ENCODE peak calls at places on chromosome 3, in nine cellular contexts. M is effector memory CD4-positive, alpha-beta T cell; E is endothelial cell of umbilical vein; J is GM23248; O is activated naive CD4-positive, alpha-beta T cell; F is effector CD4-positive, alpha-beta T cell; P is activated CD8-positive, alpha-beta memory T cell treated with anti-CD3 and anti-CD28 coated beads for 1 hour; G is amygdala; A is NCI-H748 treated with DMSO at 0.1 percent for 48 hours. I is an unnamed sample.

GRCh38 chr3:116020495-116020894 is 397.2 kb downstream of the GAP43 start:
- DNase-seq in G (no peak), F (no peak), E (no peak), M (no peak), J (peak; percentile 83), A (no peak), O (no peak), P (no peak), I (peak; percentile 41)

GRCh38 chr3:40070816-40071215 is 238.7 kb upstream of the EIF1B start:
- DNase-seq in E (no peak), P (no peak), J (peak; percentile 26), F (no peak), G (no peak), O (no peak), M (no peak), A (no peak), I (no peak)

GRCh38 chr3:193805448-193805847 is 212.4 kb downstream of the OPA1 start:
- DNase-seq in F (no peak), J (peak; percentile 62), P (no peak), A (peak; percentile 52), E (peak; percentile 68), O (no peak), M (no peak), G (peak; percentile 3), I (peak; percentile 88)

GRCh38 chr3:17841190-17841828 is 98.9 kb upstream of the TBC1D5 start:
- DNase-seq in E (peak; percentile 64), F (peak; percentile 59), G (peak; percentile 44), A (peak; percentile 32), J (peak; percentile 76), M (peak; percentile 39), P (peak; percentile 25), O (peak; percentile 61), I (peak; percentile 68)

GRCh38 chr3:138395865-138396751 is 38.3 kb upstream of the ESYT3 start:
- DNase-seq in O (no peak), E (no peak), G (no peak), M (no peak), F (no peak), P (no peak), A (no peak), J (no peak), I (no peak)

GRCh38 chr3:23685484-23686258 is 120.1 kb upstream of the UBE2E1 start:
- DNase-seq in A (no peak), E (peak; percentile 97), G (peak; percentile 28), M (no peak), O (no peak), F (no peak), J (peak; percentile 98), P (no peak), I (peak; percentile 99)

GRCh38 chr3:117193390-117193789 is 483.8 kb downstream of the TUSC7 start:
- DNase-seq in O (no peak), P (no peak), J (peak; percentile 38), A (no peak), F (no peak), G (no peak), M (no peak), E (no peak), I (peak; percentile 10)

GRCh38 chr3:178551916-178552321 is 15.7 kb downstream of the KCNMB2 start:
- DNase-seq in A (no peak), M (no peak), O (no peak), G (no peak), E (peak; percentile 6), J (peak; percentile 35), F (no peak), P (no peak), I (no peak)

GRCh38 chr3:99842826-99843589 is 25.3 kb downstream of the CMSS1 start:
- DNase-seq in O (no peak), P (no peak), M (no peak), F (no peak), E (peak; percentile 74), A (peak; percentile 44), G (no peak), J (peak; percentile 78), I (peak; percentile 76)

GRCh38 chr3:5330152-5330810 is 142.8 kb downstream of the EDEM1 start:
- DNase-seq in M (no peak), O (no peak), E (no peak), F (no peak), J (peak; percentile 56), P (no peak), A (no peak), G (no peak), I (peak; percentile 44)

GRCh38 chr3:126811530-126811929 is 107.5 kb downstream of the CHCHD6 start:
- DNase-seq in E (no peak), J (peak; percentile 68), P (no peak), M (no peak), O (no peak), F (no peak), G (no peak), A (no peak), I (peak; percentile 36)

GRCh38 chr3:142623209-142623608 is 27.0 kb downstream of the PLS1 start:
- DNase-seq in F (no peak), J (no peak), O (no peak), A (no peak), G (no peak), M (no peak), E (no peak), P (no peak), I (no peak)

GRCh38 chr3:94285874-94286273 is 223.0 kb downstream of the NSUN3 start:
- DNase-seq in P (no peak), M (no peak), O (no peak), A (no peak), F (no peak), J (peak; percentile 33), E (peak; percentile 9), G (no peak), I (peak; percentile 40)

GRCh38 chr3:136247436-136247835 is 2.7 kb upstream of the PCCB start:
- DNase-seq in M (no peak), O (no peak), E (no peak), G (no peak), P (no peak), J (no peak), F (no peak), A (no peak), I (no peak)

GRCh38 chr3:195697582-195698324 is 23.0 kb upstream of the MUC20 start:
- DNase-seq in E (no peak), A (no peak), P (no peak), M (no peak), J (peak; percentile 89), G (no peak), F (no peak), O (no peak), I (peak; percentile 98)

GRCh38 chr3:133930341-133930933 is 34.8 kb upstream of the RAB6B start:
- DNase-seq in A (peak; percentile 12), O (no peak), M (no peak), P (no peak), G (no peak), F (no peak), J (peak; percentile 87), E (peak; percentile 66), I (peak; percentile 78)

GRCh38 chr3:159148466-159148865 is 346.6 kb downstream of the MFSD1 start:
- DNase-seq in J (no peak), O (no peak), A (no peak), G (no peak), E (no peak), P (no peak), F (no peak), M (no peak), I (no peak)

GRCh38 chr3:9402410-9403228 is 5.2 kb downstream of the SETD5 start:
- DNase-seq in M (no peak), E (no peak), A (no peak), J (peak; percentile 52), G (no peak), P (no peak), F (no peak), O (no peak), I (peak; percentile 24)

GRCh38 chr3:123357275-123357674 is 91.6 kb downstream of the ADCY5 start:
- DNase-seq in P (no peak), M (no peak), E (no peak), J (no peak), O (no peak), A (no peak), F (no peak), G (no peak), I (no peak)

GRCh38 chr3:126267169-126267975 is 87.0 kb upstream of the ALDH1L1 start:
- DNase-seq in F (no peak), J (peak; percentile 90), G (peak; percentile 68), P (no peak), M (no peak), A (no peak), E (peak; percentile 89), O (no peak), I (peak; percentile 93)

GRCh38 chr3:13378155-13378554 is 42.0 kb downstream of the NUP210 start:
- DNase-seq in E (no peak), F (no peak), P (no peak), O (no peak), M (no peak), J (peak; percentile 24), G (no peak), A (no peak), I (peak; percentile 19)

GRCh38 chr3:134651347-134652041 is 672 bp upstream of the KY start:
- DNase-seq in F (no peak), E (no peak), G (peak; percentile 23), J (peak; percentile 53), A (no peak), P (no peak), O (no peak), M (no peak), I (peak; percentile 9)

GRCh38 chr3:187698499-187699399 is 3.6 kb downstream of the RTP2 start:
- DNase-seq in E (no peak), P (no peak), A (no peak), M (no peak), G (no peak), J (no peak), F (no peak), O (no peak), I (no peak)

GRCh38 chr3:71010731-71011455 is 572.6 kb downstream of the FOXP1 start:
- DNase-seq in F (peak; percentile 21), M (no peak), J (no peak), A (no peak), G (no peak), P (no peak), E (no peak), O (peak; percentile 68), I (peak; percentile 9)

GRCh38 chr3:71542548-71543370 is 40.8 kb downstream of the FOXP1 start:
- DNase-seq in M (no peak), F (no peak), G (peak; percentile 62), J (peak; percentile 98), E (peak; percentile 89), P (no peak), O (no peak), A (no peak), I (peak; percentile 82)

GRCh38 chr3:171542976-171543375 is 82.8 kb upstream of the TNIK start:
- DNase-seq in E (peak; percentile 61), J (no peak), A (no peak), G (no peak), P (no peak), F (no peak), O (no peak), M (no peak), I (no peak)

GRCh38 chr3:9809615-9810356 is at the start of gene TTLL3:
- DNase-seq in A (peak; percentile 7), O (peak; percentile 38), G (peak; percentile 53), E (peak; percentile 53), F (peak; percentile 28), M (no peak), P (no peak), J (peak; percentile 87), I (peak; percentile 69)

GRCh38 chr3:12308517-12308916 is 19.6 kb downstream of the PPARG start:
- DNase-seq in O (no peak), E (peak; percentile 49), P (no peak), F (no peak), M (no peak), A (no peak), J (peak; percentile 80), G (no peak), I (peak; percentile 93)

GRCh38 chr3:127800508-127800907 is 21.8 kb downstream of the MGLL start:
- DNase-seq in O (no peak), M (no peak), A (no peak), G (no peak), E (peak; percentile 89), P (no peak), F (no peak), J (peak; percentile 60), I (peak; percentile 70)

GRCh38 chr3:119911748-119912147 is 129.8 kb downstream of the NR1I2 start:
- DNase-seq in M (no peak), G (no peak), P (no peak), E (no peak), F (no peak), J (no peak), A (no peak), O (no peak), I (no peak)

GRCh38 chr3:154236331-154236730 is 88.0 kb downstream of the DHX36 start:
- DNase-seq in G (no peak), F (no peak), E (peak; percentile 61), A (no peak), J (no peak), O (no peak), P (no peak), M (no peak), I (no peak)